ENCODE peak calls at places on chromosomes 12 and 14, in four cellular contexts. U is HepG2, V is GM12878, M is K562. N is an unnamed sample.

GRCh38 chr12:117063162-117063911 is 35.9 kb downstream of the TESC start:
- DNase-seq in U (no peak), M (no peak), V (peak), N (no peak)

GRCh38 chr12:20096430-20096829 is 271.9 kb upstream of the PDE3A start:
- DNase-seq in M (no peak), U (no peak), V (no peak), N (no peak)

GRCh38 chr12:75666126-75666979 is 154.9 kb upstream of the KRR1 start:
- DNase-seq in M (no peak), U (peak), V (no peak), N (no peak)

GRCh38 chr12:116392061-116392460 is 114.6 kb upstream of the MED13L start:
- DNase-seq in M (no peak), U (no peak), V (no peak), N (no peak)

GRCh38 chr12:25286837-25287236 is 36.1 kb upstream of the KRAS start:
- DNase-seq in V (no peak), U (no peak), M (no peak), N (no peak)

GRCh38 chr12:30862486-30862885 is 64.1 kb upstream of the TSPAN11 start:
- DNase-seq in V (no peak), U (no peak), M (no peak), N (no peak)

GRCh38 chr12:132423251-132424117 is 66.5 kb upstream of the FBRSL1 start:
- DNase-seq in M (peak), V (no peak), U (peak), N (peak)

GRCh38 chr14:100540926-100541620 is 46.1 kb downstream of the BEGAIN start:
- DNase-seq in M (no peak), V (no peak), U (no peak), N (no peak)

GRCh38 chr12:116879509-116880212 is 1.6 kb downstream of the HRK start:
- DNase-seq in M (no peak), U (no peak), V (no peak), N (peak)

GRCh38 chr12:52029686-52030085 is 21.6 kb upstream of the NR4A1 start:
- DNase-seq in M (peak), U (no peak), V (no peak), N (peak)

GRCh38 chr12:10867381-10867780 is 16.7 kb downstream of the PRH1 start:
- DNase-seq in V (no peak), U (peak), M (no peak), N (no peak)

GRCh38 chr12:3273409-3273853 is 196.3 kb downstream of the TSPAN9 start:
- DNase-seq in M (no peak), V (no peak), U (no peak), N (no peak)

GRCh38 chr12:131192951-131193350 is 239.2 kb downstream of the ADGRD1 start:
- DNase-seq in U (no peak), V (no peak), M (no peak), N (no peak)

GRCh38 chr14:75457024-75457390 is 29.2 kb downstream of the JDP2 start:
- DNase-seq in M (no peak), U (no peak), V (no peak), N (no peak)

GRCh38 chr14:92466068-92466458 is 47.5 kb upstream of the RIN3 start:
- DNase-seq in U (no peak), M (no peak), V (no peak), N (no peak)

GRCh38 chr14:21095430-21096205 is 2.8 kb downstream of the ZNF219 start:
- DNase-seq in M (no peak), U (no peak), V (no peak), N (no peak)

GRCh38 chr14:61754627-61755381 is 7.4 kb upstream of the SNAPC1 start:
- DNase-seq in U (no peak), V (no peak), M (no peak), N (no peak)

GRCh38 chr12:59283012-59283411 is 312.8 kb upstream of the SLC16A7 start:
- DNase-seq in U (no peak), V (no peak), M (no peak), N (no peak)

GRCh38 chr14:23113346-23114119 is 5.5 kb downstream of the CEBPE start:
- DNase-seq in M (no peak), U (no peak), V (no peak), N (no peak)
- TF ChIP-seq FOXM1 in M (no peak), U (no peak), V (no peak), N (no peak)

GRCh38 chr14:66087231-66087630 is 398.9 kb upstream of the CCDC196 start:
- DNase-seq in U (no peak), V (no peak), M (no peak), N (no peak)
- TF ChIP-seq BHLHE40 in U (no peak), V (no peak), M (no peak), N (no peak)

GRCh38 chr14:90658541-90658967 is 157.7 kb downstream of the TTC7B start:
- DNase-seq in M (peak), V (no peak), U (no peak), N (no peak)
- TF ChIP-seq FOXK2 in M (no peak), V (no peak), U (no peak), N (no peak)

GRCh38 chr14:68234101-68234905 is 414.7 kb downstream of the RAD51B start:
- DNase-seq in U (no peak), M (no peak), V (no peak), N (no peak)
- TF ChIP-seq FOXM1 in U (no peak), M (no peak), V (no peak), N (no peak)

DNA sequence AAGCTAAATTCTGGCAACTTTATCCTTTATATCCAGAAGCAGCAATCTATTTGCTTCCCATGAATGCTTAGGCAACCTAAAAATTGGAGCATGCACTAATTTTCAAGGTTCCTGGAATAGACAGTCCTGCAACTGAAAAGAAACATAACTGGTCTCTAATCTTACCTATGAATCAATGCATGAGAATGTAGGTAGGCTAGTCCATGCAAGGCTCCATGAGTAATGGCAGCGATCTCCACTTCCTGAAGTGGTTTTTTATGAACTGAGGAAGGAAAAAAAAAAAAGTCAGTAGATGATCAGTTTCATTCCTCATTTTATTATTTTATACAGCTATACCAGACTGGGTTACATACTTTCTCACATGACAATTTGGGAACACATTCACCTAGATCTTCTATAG is 102.0 kb downstream of the PEBP1 start:
- DNase-seq in V (no peak), M (no peak), U (no peak), N (no peak)
- TF ChIP-seq BHLHE40 in V (no peak), M (no peak), U (no peak), N (no peak)

N was measured in HEK293T.